ENCODE peak calls at places on chromosomes 1 and 21, in four cellular contexts. L is HCT116, I is GM23338, W is K562. K is an unnamed sample.

GRCh38 chr1:218895064-218895587 is 278.6 kb upstream of the LYPLAL1 start:
- DNase-seq in L (no peak), I (no peak), W (no peak), K (no peak)

GRCh38 chr21:35711213-35711612 is 349.1 kb downstream of the SETD4 start:
- DNase-seq in L (no peak), I (no peak), W (no peak), K (no peak)

GRCh38 chr1:246319111-246319510 is 188.0 kb downstream of the SMYD3 start:
- DNase-seq in L (no peak), I (no peak), W (no peak), K (no peak)

GRCh38 chr1:173190101-173190895 is 16.8 kb downstream of the TNFSF4 start:
- DNase-seq in L (peak; percentile 40), I (no peak), W (no peak), K (peak; percentile 36)

GRCh38 chr1:30905898-30906620 is 2.5 kb downstream of the SDC3 start:
- DNase-seq in L (no peak), I (no peak), W (no peak), K (no peak)

GRCh38 chr1:56255516-56256181 is 323.7 kb downstream of the PLPP3 start:
- DNase-seq in L (no peak), I (no peak), W (no peak), K (no peak)

GRCh38 chr1:50308883-50309282 is 114.4 kb downstream of the DMRTA2 start:
- DNase-seq in L (no peak), I (peak; percentile 88), W (peak; percentile 66), K (no peak)

GRCh38 chr21:15034126-15034848 is 30.5 kb downstream of the NRIP1 start:
- DNase-seq in L (no peak), I (no peak), W (no peak), K (no peak)

GRCh38 chr1:165697491-165697880 is 876 bp downstream of the ALDH9A1 start:
- DNase-seq in L (no peak), I (no peak), W (no peak), K (no peak)

GRCh38 chr1:154398678-154399077 is 6.5 kb upstream of the IL6R start:
- DNase-seq in L (no peak), I (no peak), W (no peak), K (no peak)

GRCh38 chr1:65910432-65910831 is 117.7 kb downstream of the PDE4B start:
- DNase-seq in L (no peak), I (peak; percentile 9), W (no peak), K (no peak)

GRCh38 chr1:64874664-64875063 is 91.7 kb downstream of the JAK1 start:
- DNase-seq in L (no peak), I (no peak), W (no peak), K (no peak)

GRCh38 chr1:41174170-41174569 is 67.9 kb downstream of the SCMH1 start:
- DNase-seq in L (no peak), I (no peak), W (no peak), K (no peak)

GRCh38 chr1:85321237-85321964 is 45.0 kb upstream of the BCL10 start:
- DNase-seq in L (no peak), I (no peak), W (no peak), K (no peak)

GRCh38 chr1:86699186-86699585 is 5.2 kb upstream of the SH3GLB1 start:
- DNase-seq in L (no peak), I (no peak), W (no peak), K (no peak)

GRCh38 chr1:208132287-208132882 is 111.8 kb downstream of the PLXNA2 start:
- DNase-seq in L (peak; percentile 56), I (peak; percentile 93), W (peak; percentile 91), K (no peak)

GRCh38 chr1:229855999-229856650 is 210.9 kb upstream of the GALNT2 start:
- DNase-seq in L (no peak), I (peak; percentile 19), W (no peak), K (no peak)

GRCh38 chr1:111133863-111134262 is 6.0 kb downstream of the DRAM2 start:
- DNase-seq in L (no peak), I (no peak), W (no peak), K (no peak)

GRCh38 chr1:111126354-111126753 is 13.5 kb downstream of the DRAM2 start:
- DNase-seq in L (no peak), I (no peak), W (no peak), K (no peak)

GRCh38 chr1:111131693-111132092 is 8.2 kb downstream of the DRAM2 start:
- DNase-seq in L (no peak), I (no peak), W (no peak), K (no peak)

GRCh38 chr1:111127923-111128643 is 11.8 kb downstream of the DRAM2 start:
- DNase-seq in L (no peak), I (no peak), W (no peak), K (no peak)
- H3K4me1 ChIP-seq in L (no peaks in the 10 kb centered on the region), I (no peaks in the 10 kb centered on the region), W (no peaks in the 10 kb centered on the region), K (no peaks in the 10 kb centered on the region)

GRCh38 chr1:2482588-2482987 is 6.5 kb downstream of the PLCH2 start:
- DNase-seq in L (no peak), I (no peak), W (no peak), K (no peak)
- TF ChIP-seq REST in L (no peak), I (peak; percentile 73), W (peak; percentile 93), K (peak; percentile 97)

DNA sequence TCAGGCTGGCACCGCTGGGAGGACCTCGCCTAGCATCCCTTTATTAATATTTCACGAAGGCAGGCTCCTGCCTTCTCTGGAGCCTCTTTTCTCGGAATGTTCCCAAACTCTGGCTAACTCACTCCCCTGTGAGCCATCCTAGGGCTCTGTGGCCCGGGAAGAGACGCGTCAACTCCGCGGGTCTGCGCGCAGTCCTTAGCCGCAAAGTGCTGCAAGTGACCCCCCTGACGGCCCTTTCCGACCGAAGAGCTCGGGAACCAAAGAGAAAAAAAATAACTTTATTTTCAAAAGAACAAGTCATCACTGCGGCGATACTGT is 14.6 kb downstream of the NR5A2 start:
- DNase-seq in L (no peak), I (peak; percentile 66), W (no peak), K (no peak)
- H3K4me3 ChIP-seq in L (no peak overlapping the region), I (peak overlapping the region; percentile 93), W (no peak overlapping the region), K (peak overlapping the region; percentile 59)

GRCh38 chr21:17783003-17783402 is 36.2 kb downstream of the C21orf91 start:
- DNase-seq in L (no peak), I (no peak), W (no peak), K (no peak)

GRCh38 chr21:17784604-17785402 is 34.4 kb downstream of the C21orf91 start:
- DNase-seq in L (no peak), I (no peak), W (no peak), K (no peak)

GRCh38 chr21:17782051-17782450 is 37.1 kb downstream of the C21orf91 start:
- DNase-seq in L (no peak), I (peak; percentile 5), W (no peak), K (no peak)

GRCh38 chr21:17785403-17785788 is 33.8 kb downstream of the C21orf91 start:
- DNase-seq in L (no peak), I (no peak), W (no peak), K (no peak)

DNA sequence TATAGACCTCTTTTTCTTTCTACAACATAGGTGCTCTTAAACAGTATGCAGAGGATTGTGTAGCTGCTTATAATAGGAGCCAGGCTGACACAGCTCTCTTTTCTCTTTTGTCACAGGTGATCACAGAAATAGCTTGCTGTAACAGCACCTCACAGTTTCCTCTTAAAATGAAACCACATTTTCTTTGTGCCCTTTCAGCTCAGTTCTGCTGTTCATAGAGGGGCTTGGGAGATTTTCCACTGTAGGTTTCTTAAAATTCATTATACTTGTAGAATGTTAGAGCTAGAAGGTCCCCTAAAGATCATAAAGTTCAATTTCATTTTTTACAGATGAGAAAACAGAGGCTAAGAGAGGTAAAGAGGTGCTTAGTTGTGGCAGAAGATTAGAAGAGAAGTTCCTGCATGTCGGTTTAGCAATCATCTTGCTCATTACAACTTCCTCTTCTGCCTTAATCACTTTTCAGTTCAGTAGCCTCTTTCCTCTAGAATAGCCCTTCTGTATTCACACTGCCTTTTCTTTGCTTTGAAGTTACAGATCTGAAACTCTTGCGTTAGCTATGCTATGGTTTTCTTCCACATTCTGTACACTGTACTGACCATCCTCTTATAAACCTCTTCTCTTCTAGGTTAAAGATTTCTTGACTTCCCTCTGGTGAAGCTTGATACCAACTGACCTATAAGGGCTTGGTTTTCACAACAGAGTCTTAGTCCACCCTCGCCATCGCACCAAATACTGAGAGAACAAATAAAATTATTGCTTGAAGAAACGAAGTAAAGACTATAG is 35.1 kb downstream of the C21orf91 start:
- DNase-seq in L (no peak), I (no peak), W (no peak), K (no peak)
- H3K4me1 ChIP-seq in L (no peaks in the 10 kb centered on the region), I (peaks cover 19% of the 10 kb centered on the region), W (no peaks in the 10 kb centered on the region), K (no peaks in the 10 kb centered on the region)

GRCh38 chr1:77218477-77219165 is 609 bp downstream of the PIGK start:
- DNase-seq in L (no peak), I (no peak), W (peak; percentile 24), K (no peak)

GRCh38 chr1:77222496-77222895 is 3.3 kb upstream of the PIGK start:
- DNase-seq in L (no peak), I (peak; percentile 42), W (no peak), K (no peak)

GRCh38 chr1:77220687-77221463 is 1.6 kb upstream of the PIGK start:
- DNase-seq in L (no peak), I (no peak), W (peak; percentile 9), K (no peak)

DNA sequence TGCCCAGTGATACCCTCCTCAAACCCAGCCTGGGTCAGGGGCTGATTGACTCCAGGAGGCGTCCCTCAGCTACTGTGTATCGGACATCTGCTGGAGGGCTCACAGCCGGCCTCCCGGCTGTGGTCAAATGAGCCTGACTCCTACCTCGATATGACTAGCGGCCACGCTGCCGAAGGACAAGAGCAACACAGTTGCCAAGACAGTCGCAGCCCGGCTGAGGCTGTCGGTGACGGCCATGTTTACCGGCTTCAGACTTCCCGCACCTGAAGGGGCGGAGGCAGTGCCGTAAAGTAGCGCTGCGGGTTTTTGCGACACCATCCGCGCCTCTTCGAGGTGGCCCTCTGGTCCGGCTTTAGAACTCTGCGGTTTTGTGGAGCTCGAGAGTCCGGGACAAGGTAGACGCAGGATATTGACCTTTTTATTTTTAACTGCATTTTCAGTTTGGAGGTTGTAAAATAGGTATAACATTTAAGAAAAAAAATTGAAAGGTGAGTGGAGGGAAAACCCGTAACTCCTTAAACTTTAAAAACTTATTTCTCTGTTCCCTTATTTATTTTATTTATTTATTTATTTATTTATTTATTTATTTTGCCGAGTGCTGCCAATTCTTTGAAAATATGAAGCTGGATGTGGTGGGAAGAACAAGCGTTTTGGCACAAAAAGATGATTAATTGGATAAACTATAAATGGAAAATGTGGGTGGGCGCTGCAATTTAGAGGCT is at the start of gene PIGK:
- DNase-seq in L (peak; percentile 83), I (peak; percentile 96), W (peak; percentile 95), K (peak; percentile 70)
- TF ChIP-seq REST in L (no peak), I (no peak), W (no peak), K (no peak)

DNA sequence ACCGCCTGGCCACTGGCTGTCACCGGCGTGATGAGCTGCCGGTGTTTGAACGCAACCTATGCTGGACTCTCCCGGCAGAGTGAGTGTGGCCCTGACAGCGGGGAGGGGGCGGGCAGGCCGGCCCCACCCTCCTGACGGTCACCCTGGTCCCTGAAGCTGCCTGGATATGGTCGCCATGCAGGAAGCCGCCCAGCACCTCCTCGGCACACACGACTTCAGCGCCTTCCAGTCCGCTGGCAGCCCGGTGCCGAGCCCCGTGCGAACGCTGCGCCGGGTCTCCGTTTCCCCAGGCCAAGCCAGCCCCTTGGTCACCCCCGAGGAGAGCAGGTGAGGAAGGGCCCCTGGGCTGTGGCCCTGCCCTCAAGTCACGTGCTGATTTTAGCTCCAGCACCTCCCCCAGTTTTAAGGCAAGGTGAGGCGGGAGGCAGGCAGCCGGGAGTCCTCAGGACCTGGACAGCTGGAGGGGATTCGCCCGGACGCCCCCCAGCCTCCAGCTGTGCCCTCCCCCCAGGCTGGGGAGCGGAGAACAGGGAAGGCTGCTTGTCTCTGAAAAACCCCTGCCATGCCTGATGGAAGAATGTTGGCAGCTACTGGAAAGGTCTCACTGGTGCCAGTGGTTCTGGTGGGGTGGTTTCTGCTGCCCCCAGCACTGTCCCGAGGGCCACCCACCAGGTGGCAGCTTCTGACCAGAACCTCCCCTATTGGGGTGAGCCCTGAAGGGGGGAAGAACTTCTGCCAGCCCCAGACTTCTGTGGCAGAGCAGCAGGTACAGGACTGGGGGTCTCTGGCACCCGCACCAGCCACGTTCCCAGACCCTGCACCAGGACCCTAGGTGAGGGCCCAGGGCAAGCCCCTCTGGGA is 1.4 kb downstream of the PUSL1 start:
- DNase-seq in L (no peak), I (peak; percentile 57), W (peak; percentile 64), K (no peak)
- H3K4me3 ChIP-seq in L (peak overlapping the region; percentile 60), I (peak overlapping the region; percentile 90), W (peak overlapping the region; percentile 94), K (peak overlapping the region; percentile 72)

K was measured in Panc1.